ENCODE peak calls at places on chromosomes 4 and X, in six cellular contexts. One of them, this sample, is unnamed.

GRCh38 chrX:11728556-11728955 is 29.5 kb upstream of the MSL3 start:
- DNase-seq in T-helper 2 cell: no peak
- DNase-seq in iris pigment epithelial cell: no peak
- DNase-seq in activated B cell treated with CpG ODN at 0.5 μM for 24 hours: no peak
- DNase-seq in bronchial epithelial cell: no peak
- DNase-seq in HFFc6: no peak
- DNase-seq in this sample: no peak

GRCh38 chrX:74248889-74249288 is 55.1 kb upstream of the ZCCHC13 start:
- DNase-seq in T-helper 2 cell: no peak
- DNase-seq in HFFc6: no peak
- DNase-seq in bronchial epithelial cell: no peak
- DNase-seq in iris pigment epithelial cell: no peak
- DNase-seq in activated B cell treated with CpG ODN at 0.5 μM for 24 hours: no peak
- DNase-seq in this sample: no peak

GRCh38 chr4:1982124-1983052 is 26.4 kb downstream of the NELFA start:
- DNase-seq in bronchial epithelial cell: no peak
- DNase-seq in T-helper 2 cell: no peak
- DNase-seq in iris pigment epithelial cell: no peak
- DNase-seq in activated B cell treated with CpG ODN at 0.5 μM for 24 hours: no peak
- DNase-seq in HFFc6: no peak
- DNase-seq in this sample: no peak

GRCh38 chr4:162984621-162985020 is 182.1 kb downstream of the NAF1 start:
- DNase-seq in activated B cell treated with CpG ODN at 0.5 μM for 24 hours: no peak
- DNase-seq in HFFc6: no peak
- DNase-seq in bronchial epithelial cell: no peak
- DNase-seq in iris pigment epithelial cell: no peak
- DNase-seq in T-helper 2 cell: no peak
- DNase-seq in this sample: no peak

GRCh38 chrX:24426340-24426913 is 38.7 kb upstream of the PDK3 start:
- DNase-seq in HFFc6: no peak
- DNase-seq in activated B cell treated with CpG ODN at 0.5 μM for 24 hours: no peak
- DNase-seq in iris pigment epithelial cell: peak; percentile 23
- DNase-seq in bronchial epithelial cell: peak; percentile 94
- DNase-seq in T-helper 2 cell: no peak
- DNase-seq in this sample: no peak

GRCh38 chrX:17732138-17732783 is 5.0 kb upstream of the SCML1 start:
- DNase-seq in HFFc6: no peak
- DNase-seq in iris pigment epithelial cell: peak; percentile 31
- DNase-seq in T-helper 2 cell: no peak
- DNase-seq in bronchial epithelial cell: peak; percentile 70
- DNase-seq in activated B cell treated with CpG ODN at 0.5 μM for 24 hours: no peak
- DNase-seq in this sample: no peak

GRCh38 chr4:75552452-75552851 is 3.4 kb upstream of the ODAPH start:
- DNase-seq in activated B cell treated with CpG ODN at 0.5 μM for 24 hours: no peak
- DNase-seq in HFFc6: no peak
- DNase-seq in bronchial epithelial cell: no peak
- DNase-seq in iris pigment epithelial cell: no peak
- DNase-seq in T-helper 2 cell: no peak
- DNase-seq in this sample: no peak

GRCh38 chr4:40550900-40551546 is 78.6 kb downstream of the RBM47 start:
- DNase-seq in iris pigment epithelial cell: peak; percentile 82
- DNase-seq in activated B cell treated with CpG ODN at 0.5 μM for 24 hours: no peak
- DNase-seq in T-helper 2 cell: no peak
- DNase-seq in bronchial epithelial cell: peak; percentile 77
- DNase-seq in HFFc6: peak; percentile 24
- DNase-seq in this sample: no peak

GRCh38 chrX:88355252-88355651 is 391.8 kb upstream of the CPXCR1 start:
- DNase-seq in activated B cell treated with CpG ODN at 0.5 μM for 24 hours: no peak
- DNase-seq in bronchial epithelial cell: no peak
- DNase-seq in T-helper 2 cell: no peak
- DNase-seq in HFFc6: no peak
- DNase-seq in iris pigment epithelial cell: no peak
- DNase-seq in this sample: no peak

GRCh38 chrX:19602866-19603620 is 87.7 kb upstream of the MAP3K15 start:
- DNase-seq in HFFc6: peak; percentile 76
- DNase-seq in iris pigment epithelial cell: peak; percentile 84
- DNase-seq in bronchial epithelial cell: peak; percentile 85
- DNase-seq in T-helper 2 cell: no peak
- DNase-seq in activated B cell treated with CpG ODN at 0.5 μM for 24 hours: no peak
- DNase-seq in this sample: no peak

GRCh38 chr4:6442555-6442954 is 29.9 kb downstream of the PPP2R2C start:
- DNase-seq in bronchial epithelial cell: no peak
- DNase-seq in HFFc6: no peak
- DNase-seq in T-helper 2 cell: no peak
- DNase-seq in iris pigment epithelial cell: no peak
- DNase-seq in activated B cell treated with CpG ODN at 0.5 μM for 24 hours: no peak
- DNase-seq in this sample: no peak

GRCh38 chr4:8433181-8433580 is 7.3 kb downstream of the ACOX3 start:
- DNase-seq in activated B cell treated with CpG ODN at 0.5 μM for 24 hours: no peak
- DNase-seq in iris pigment epithelial cell: peak; percentile 35
- DNase-seq in T-helper 2 cell: no peak
- DNase-seq in HFFc6: no peak
- DNase-seq in bronchial epithelial cell: no peak
- DNase-seq in this sample: no peak

GRCh38 chrX:153773741-153774575 is 6.9 kb upstream of the SRPK3 start:
- DNase-seq in T-helper 2 cell: no peak
- DNase-seq in HFFc6: no peak
- DNase-seq in bronchial epithelial cell: no peak
- DNase-seq in iris pigment epithelial cell: no peak
- DNase-seq in activated B cell treated with CpG ODN at 0.5 μM for 24 hours: no peak
- DNase-seq in this sample: no peak

GRCh38 chr4:174170906-174171305 is 112.6 kb downstream of the FBXO8 start:
- DNase-seq in HFFc6: no peak
- DNase-seq in activated B cell treated with CpG ODN at 0.5 μM for 24 hours: no peak
- DNase-seq in iris pigment epithelial cell: no peak
- DNase-seq in bronchial epithelial cell: no peak
- DNase-seq in T-helper 2 cell: no peak
- DNase-seq in this sample: no peak

GRCh38 chr4:147640331-147640730 is 23.1 kb downstream of the TMEM184C start:
- DNase-seq in bronchial epithelial cell: no peak
- DNase-seq in activated B cell treated with CpG ODN at 0.5 μM for 24 hours: no peak
- DNase-seq in T-helper 2 cell: no peak
- DNase-seq in HFFc6: peak; percentile 89
- DNase-seq in iris pigment epithelial cell: peak; percentile 32
- DNase-seq in this sample: no peak

GRCh38 chrX:115690554-115691216 is 129.7 kb downstream of the PLS3 start:
- DNase-seq in activated B cell treated with CpG ODN at 0.5 μM for 24 hours: no peak
- DNase-seq in iris pigment epithelial cell: peak; percentile 85
- DNase-seq in T-helper 2 cell: no peak
- DNase-seq in HFFc6: peak; percentile 79
- DNase-seq in bronchial epithelial cell: peak; percentile 70
- DNase-seq in this sample: no peak

GRCh38 chrX:9598344-9598743 is 133.5 kb downstream of the TBL1X start:
- DNase-seq in T-helper 2 cell: no peak
- DNase-seq in bronchial epithelial cell: no peak
- DNase-seq in activated B cell treated with CpG ODN at 0.5 μM for 24 hours: no peak
- DNase-seq in iris pigment epithelial cell: no peak
- DNase-seq in HFFc6: no peak
- DNase-seq in this sample: no peak

GRCh38 chr4:173005912-173006633 is 162.5 kb upstream of the GALNT7 start:
- DNase-seq in activated B cell treated with CpG ODN at 0.5 μM for 24 hours: no peak
- DNase-seq in iris pigment epithelial cell: no peak
- DNase-seq in bronchial epithelial cell: no peak
- DNase-seq in T-helper 2 cell: no peak
- DNase-seq in HFFc6: no peak
- DNase-seq in this sample: no peak

GRCh38 chr4:44916406-44916805 is 190.1 kb upstream of the GNPDA2 start:
- DNase-seq in bronchial epithelial cell: no peak
- DNase-seq in T-helper 2 cell: no peak
- DNase-seq in HFFc6: no peak
- DNase-seq in activated B cell treated with CpG ODN at 0.5 μM for 24 hours: no peak
- DNase-seq in iris pigment epithelial cell: peak; percentile 2
- DNase-seq in this sample: no peak

GRCh38 chr4:136150046-136150445 is 1382.2 kb downstream of the PCDH18 start:
- DNase-seq in bronchial epithelial cell: no peak
- DNase-seq in T-helper 2 cell: no peak
- DNase-seq in activated B cell treated with CpG ODN at 0.5 μM for 24 hours: no peak
- DNase-seq in HFFc6: no peak
- DNase-seq in iris pigment epithelial cell: no peak
- DNase-seq in this sample: no peak

GRCh38 chr4:177070533-177070932 is 239.1 kb upstream of the NEIL3 start:
- DNase-seq in HFFc6: peak; percentile 31
- DNase-seq in T-helper 2 cell: no peak
- DNase-seq in bronchial epithelial cell: no peak
- DNase-seq in iris pigment epithelial cell: peak; percentile 7
- DNase-seq in activated B cell treated with CpG ODN at 0.5 μM for 24 hours: no peak
- DNase-seq in this sample: no peak

GRCh38 chrX:40085086-40085551 is 12.6 kb downstream of the BCOR start:
- DNase-seq in bronchial epithelial cell: peak; percentile 67
- DNase-seq in activated B cell treated with CpG ODN at 0.5 μM for 24 hours: no peak
- DNase-seq in HFFc6: peak; percentile 79
- DNase-seq in T-helper 2 cell: no peak
- DNase-seq in iris pigment epithelial cell: peak; percentile 39
- DNase-seq in this sample: no peak

This sample was measured in CD4-positive, alpha-beta T cell.